ENCODE peak calls at places on chromosomes 13 and 19, in seven cellular contexts. One of them, this sample, is unnamed.

GRCh38 chr19:46487802-46488445 is 7.7 kb downstream of the PNMA8B start:
- DNase-seq in iPS DF 6.9: no peak
- DNase-seq in HFFc6: peak
- DNase-seq in AG20443: peak
- DNase-seq in stimulated activated effector memory CD8-positive, alpha-beta T cell treated with anti-CD3 and anti-CD28 coated beads, Interleukin-12 subunit alpha, Interleukin-12 subunit beta, amount 100 ng/mL, for 72 hours: peak
- DNase-seq in NAMALWA: peak
- DNase-seq in activated T-cell treated with anti-CD3 and anti-CD28 coated beads for 1 hour: peak
- DNase-seq in this sample: peak

GRCh38 chr19:38564981-38565685 is 52.6 kb downstream of the MAP4K1 start:
- DNase-seq in iPS DF 6.9: no peak
- DNase-seq in HFFc6: no peak
- DNase-seq in AG20443: peak
- DNase-seq in stimulated activated effector memory CD8-positive, alpha-beta T cell treated with anti-CD3 and anti-CD28 coated beads, Interleukin-12 subunit alpha, Interleukin-12 subunit beta, amount 100 ng/mL, for 72 hours: peak
- DNase-seq in NAMALWA: no peak
- DNase-seq in activated T-cell treated with anti-CD3 and anti-CD28 coated beads for 1 hour: no peak
- DNase-seq in this sample: no peak

GRCh38 chr19:18145391-18145999 is 7.5 kb upstream of the PIK3R2 start:
- DNase-seq in iPS DF 6.9: no peak
- DNase-seq in HFFc6: no peak
- DNase-seq in AG20443: no peak
- DNase-seq in stimulated activated effector memory CD8-positive, alpha-beta T cell treated with anti-CD3 and anti-CD28 coated beads, Interleukin-12 subunit alpha, Interleukin-12 subunit beta, amount 100 ng/mL, for 72 hours: no peak
- DNase-seq in NAMALWA: no peak
- DNase-seq in activated T-cell treated with anti-CD3 and anti-CD28 coated beads for 1 hour: no peak
- DNase-seq in this sample: no peak

GRCh38 chr19:38658462-38659306 is 11.2 kb downstream of the ACTN4 start:
- DNase-seq in iPS DF 6.9: no peak
- DNase-seq in HFFc6: peak
- DNase-seq in AG20443: peak
- DNase-seq in stimulated activated effector memory CD8-positive, alpha-beta T cell treated with anti-CD3 and anti-CD28 coated beads, Interleukin-12 subunit alpha, Interleukin-12 subunit beta, amount 100 ng/mL, for 72 hours: no peak
- DNase-seq in NAMALWA: no peak
- DNase-seq in activated T-cell treated with anti-CD3 and anti-CD28 coated beads for 1 hour: no peak
- DNase-seq in this sample: peak

GRCh38 chr19:49533551-49534488 is 6.0 kb downstream of the RCN3 start:
- DNase-seq in iPS DF 6.9: no peak
- DNase-seq in HFFc6: no peak
- DNase-seq in AG20443: peak
- DNase-seq in stimulated activated effector memory CD8-positive, alpha-beta T cell treated with anti-CD3 and anti-CD28 coated beads, Interleukin-12 subunit alpha, Interleukin-12 subunit beta, amount 100 ng/mL, for 72 hours: peak
- DNase-seq in NAMALWA: peak
- DNase-seq in activated T-cell treated with anti-CD3 and anti-CD28 coated beads for 1 hour: peak
- DNase-seq in this sample: peak

GRCh38 chr13:78595819-78596700 is 7.3 kb downstream of the POU4F1 start:
- DNase-seq in iPS DF 6.9: no peak
- DNase-seq in HFFc6: no peak
- DNase-seq in AG20443: peak
- DNase-seq in stimulated activated effector memory CD8-positive, alpha-beta T cell treated with anti-CD3 and anti-CD28 coated beads, Interleukin-12 subunit alpha, Interleukin-12 subunit beta, amount 100 ng/mL, for 72 hours: no peak
- DNase-seq in NAMALWA: no peak
- DNase-seq in activated T-cell treated with anti-CD3 and anti-CD28 coated beads for 1 hour: no peak
- DNase-seq in this sample: no peak

GRCh38 chr13:30520571-30520970 is 54.8 kb upstream of the HMGB1 start:
- DNase-seq in iPS DF 6.9: no peak
- DNase-seq in HFFc6: peak
- DNase-seq in AG20443: peak
- DNase-seq in stimulated activated effector memory CD8-positive, alpha-beta T cell treated with anti-CD3 and anti-CD28 coated beads, Interleukin-12 subunit alpha, Interleukin-12 subunit beta, amount 100 ng/mL, for 72 hours: no peak
- DNase-seq in NAMALWA: no peak
- DNase-seq in activated T-cell treated with anti-CD3 and anti-CD28 coated beads for 1 hour: no peak
- DNase-seq in this sample: peak

GRCh38 chr13:107296804-107297203 is 728.9 kb upstream of the ARGLU1 start:
- DNase-seq in iPS DF 6.9: no peak
- DNase-seq in HFFc6: no peak
- DNase-seq in AG20443: no peak
- DNase-seq in stimulated activated effector memory CD8-positive, alpha-beta T cell treated with anti-CD3 and anti-CD28 coated beads, Interleukin-12 subunit alpha, Interleukin-12 subunit beta, amount 100 ng/mL, for 72 hours: no peak
- DNase-seq in NAMALWA: no peak
- DNase-seq in activated T-cell treated with anti-CD3 and anti-CD28 coated beads for 1 hour: no peak
- DNase-seq in this sample: no peak

GRCh38 chr19:5932146-5932545 is 18.1 kb downstream of the CAPS start:
- DNase-seq in iPS DF 6.9: no peak
- DNase-seq in HFFc6: no peak
- DNase-seq in AG20443: no peak
- DNase-seq in stimulated activated effector memory CD8-positive, alpha-beta T cell treated with anti-CD3 and anti-CD28 coated beads, Interleukin-12 subunit alpha, Interleukin-12 subunit beta, amount 100 ng/mL, for 72 hours: no peak
- DNase-seq in NAMALWA: no peak
- DNase-seq in activated T-cell treated with anti-CD3 and anti-CD28 coated beads for 1 hour: no peak
- DNase-seq in this sample: no peak

GRCh38 chr13:89457977-89458376 is 1786.8 kb downstream of the SLITRK5 start:
- DNase-seq in iPS DF 6.9: no peak
- DNase-seq in HFFc6: no peak
- DNase-seq in AG20443: peak
- DNase-seq in stimulated activated effector memory CD8-positive, alpha-beta T cell treated with anti-CD3 and anti-CD28 coated beads, Interleukin-12 subunit alpha, Interleukin-12 subunit beta, amount 100 ng/mL, for 72 hours: no peak
- DNase-seq in NAMALWA: no peak
- DNase-seq in activated T-cell treated with anti-CD3 and anti-CD28 coated beads for 1 hour: no peak
- DNase-seq in this sample: peak

GRCh38 chr13:27353166-27353583 is 71.2 kb upstream of the GTF3A start:
- DNase-seq in iPS DF 6.9: no peak
- DNase-seq in HFFc6: no peak
- DNase-seq in AG20443: peak
- DNase-seq in stimulated activated effector memory CD8-positive, alpha-beta T cell treated with anti-CD3 and anti-CD28 coated beads, Interleukin-12 subunit alpha, Interleukin-12 subunit beta, amount 100 ng/mL, for 72 hours: peak
- DNase-seq in NAMALWA: no peak
- DNase-seq in activated T-cell treated with anti-CD3 and anti-CD28 coated beads for 1 hour: no peak
- DNase-seq in this sample: no peak

GRCh38 chr19:29415507-29415906 is 110.3 kb upstream of the VSTM2B start:
- DNase-seq in iPS DF 6.9: peak
- DNase-seq in HFFc6: no peak
- DNase-seq in AG20443: no peak
- DNase-seq in stimulated activated effector memory CD8-positive, alpha-beta T cell treated with anti-CD3 and anti-CD28 coated beads, Interleukin-12 subunit alpha, Interleukin-12 subunit beta, amount 100 ng/mL, for 72 hours: no peak
- DNase-seq in NAMALWA: no peak
- DNase-seq in activated T-cell treated with anti-CD3 and anti-CD28 coated beads for 1 hour: no peak
- DNase-seq in this sample: no peak

GRCh38 chr13:46668302-46668720 is 115.3 kb downstream of the LRCH1 start:
- DNase-seq in iPS DF 6.9: no peak
- DNase-seq in HFFc6: peak
- DNase-seq in AG20443: peak
- DNase-seq in stimulated activated effector memory CD8-positive, alpha-beta T cell treated with anti-CD3 and anti-CD28 coated beads, Interleukin-12 subunit alpha, Interleukin-12 subunit beta, amount 100 ng/mL, for 72 hours: no peak
- DNase-seq in NAMALWA: no peak
- DNase-seq in activated T-cell treated with anti-CD3 and anti-CD28 coated beads for 1 hour: no peak
- DNase-seq in this sample: peak

GRCh38 chr19:41811036-41811435 is 14.6 kb downstream of the CEACAM3 start:
- DNase-seq in iPS DF 6.9: no peak
- DNase-seq in HFFc6: no peak
- DNase-seq in AG20443: no peak
- DNase-seq in stimulated activated effector memory CD8-positive, alpha-beta T cell treated with anti-CD3 and anti-CD28 coated beads, Interleukin-12 subunit alpha, Interleukin-12 subunit beta, amount 100 ng/mL, for 72 hours: no peak
- DNase-seq in NAMALWA: no peak
- DNase-seq in activated T-cell treated with anti-CD3 and anti-CD28 coated beads for 1 hour: no peak
- DNase-seq in this sample: no peak

GRCh38 chr19:45558399-45558878 is 26.2 kb downstream of the OPA3 start:
- DNase-seq in iPS DF 6.9: peak
- DNase-seq in HFFc6: no peak
- DNase-seq in AG20443: peak
- DNase-seq in stimulated activated effector memory CD8-positive, alpha-beta T cell treated with anti-CD3 and anti-CD28 coated beads, Interleukin-12 subunit alpha, Interleukin-12 subunit beta, amount 100 ng/mL, for 72 hours: peak
- DNase-seq in NAMALWA: peak
- DNase-seq in activated T-cell treated with anti-CD3 and anti-CD28 coated beads for 1 hour: peak
- DNase-seq in this sample: no peak

GRCh38 chr19:7177926-7178325 is 108.4 kb downstream of the ZNF557 start:
- DNase-seq in iPS DF 6.9: no peak
- DNase-seq in HFFc6: peak
- DNase-seq in AG20443: peak
- DNase-seq in stimulated activated effector memory CD8-positive, alpha-beta T cell treated with anti-CD3 and anti-CD28 coated beads, Interleukin-12 subunit alpha, Interleukin-12 subunit beta, amount 100 ng/mL, for 72 hours: no peak
- DNase-seq in NAMALWA: no peak
- DNase-seq in activated T-cell treated with anti-CD3 and anti-CD28 coated beads for 1 hour: no peak
- DNase-seq in this sample: no peak